ENCODE peak calls at places on chromosomes 2 and 18, in four cellular contexts. One of them, this sample, is unnamed.

GRCh38 chr2:763766-764525 is 86.7 kb upstream of the TMEM18 start:
- DNase-seq in astrocyte: no peak
- DNase-seq in AG04450: no peak
- DNase-seq in PC-3: peak; percentile 52
- DNase-seq in this sample: peak; percentile 9

GRCh38 chr2:154577390-154577789 is 121.1 kb upstream of the KCNJ3 start:
- DNase-seq in astrocyte: no peak
- DNase-seq in AG04450: no peak
- DNase-seq in PC-3: no peak
- DNase-seq in this sample: no peak

GRCh38 chr2:71897145-71897495 is 250.5 kb downstream of the CYP26B1 start:
- DNase-seq in astrocyte: no peak
- DNase-seq in AG04450: no peak
- DNase-seq in PC-3: no peak
- DNase-seq in this sample: no peak

GRCh38 chr2:224379210-224379609 is 22.7 kb downstream of the FAM124B start:
- DNase-seq in astrocyte: no peak
- DNase-seq in AG04450: no peak
- DNase-seq in PC-3: no peak
- DNase-seq in this sample: no peak

GRCh38 chr2:28394331-28394877 is 1.7 kb downstream of the FOSL2 start:
- DNase-seq in astrocyte: peak; percentile 56
- DNase-seq in AG04450: no peak
- DNase-seq in PC-3: peak; percentile 77
- DNase-seq in this sample: no peak

GRCh38 chr2:145874466-145874865 is 1354.5 kb upstream of the ZEB2 start:
- DNase-seq in astrocyte: peak; percentile 47
- DNase-seq in AG04450: peak; percentile 16
- DNase-seq in PC-3: peak; percentile 61
- DNase-seq in this sample: peak; percentile 7

GRCh38 chr18:46866524-46866923 is 50.8 kb downstream of the PIAS2 start:
- DNase-seq in astrocyte: no peak
- DNase-seq in AG04450: no peak
- DNase-seq in PC-3: no peak
- DNase-seq in this sample: no peak

GRCh38 chr18:13625355-13625754 is 101.0 kb downstream of the FAM210A start:
- DNase-seq in astrocyte: no peak
- DNase-seq in AG04450: no peak
- DNase-seq in PC-3: no peak
- DNase-seq in this sample: no peak

GRCh38 chr2:11925295-11925694 is 178.9 kb downstream of the LPIN1 start:
- DNase-seq in astrocyte: no peak
- DNase-seq in AG04450: no peak
- DNase-seq in PC-3: no peak
- DNase-seq in this sample: no peak

GRCh38 chr2:165533331-165533730 is 63.8 kb downstream of the CSRNP3 start:
- DNase-seq in astrocyte: no peak
- DNase-seq in AG04450: no peak
- DNase-seq in PC-3: no peak
- DNase-seq in this sample: no peak

GRCh38 chr2:72990695-72991438 is 73.5 kb downstream of the EMX1 start:
- DNase-seq in astrocyte: no peak
- DNase-seq in AG04450: no peak
- DNase-seq in PC-3: no peak
- DNase-seq in this sample: no peak

GRCh38 chr2:70084973-70085710 is 2.1 kb upstream of the PCBP1 start:
- DNase-seq in astrocyte: no peak
- DNase-seq in AG04450: no peak
- DNase-seq in PC-3: peak; percentile 71
- DNase-seq in this sample: no peak

GRCh38 chr2:64137567-64137966 is 6.7 kb downstream of the PELI1 start:
- DNase-seq in astrocyte: peak; percentile 26
- DNase-seq in AG04450: no peak
- DNase-seq in PC-3: no peak
- DNase-seq in this sample: no peak

GRCh38 chr2:18841248-18842150 is 252.1 kb upstream of the NT5C1B start:
- DNase-seq in astrocyte: no peak
- DNase-seq in AG04450: no peak
- DNase-seq in PC-3: no peak
- DNase-seq in this sample: no peak

GRCh38 chr2:141557329-141558098 is 573.3 kb downstream of the LRP1B start:
- DNase-seq in astrocyte: peak; percentile 99
- DNase-seq in AG04450: peak; percentile 83
- DNase-seq in PC-3: peak; percentile 89
- DNase-seq in this sample: peak; percentile 90

GRCh38 chr2:237892478-237892877 is 33.1 kb downstream of the RAMP1 start:
- DNase-seq in astrocyte: peak; percentile 43
- DNase-seq in AG04450: no peak
- DNase-seq in PC-3: no peak
- DNase-seq in this sample: no peak

GRCh38 chr2:27756544-27757498 is 14.7 kb upstream of the MRPL33 start:
- DNase-seq in astrocyte: no peak
- DNase-seq in AG04450: no peak
- DNase-seq in PC-3: no peak
- DNase-seq in this sample: no peak

GRCh38 chr2:100742884-100743283 is 77.1 kb upstream of the NPAS2 start:
- DNase-seq in astrocyte: peak; percentile 94
- DNase-seq in AG04450: peak; percentile 92
- DNase-seq in PC-3: no peak
- DNase-seq in this sample: peak; percentile 93

GRCh38 chr2:37688771-37689468 is 17.5 kb upstream of the CDC42EP3 start:
- DNase-seq in astrocyte: peak; percentile 90
- DNase-seq in AG04450: peak; percentile 80
- DNase-seq in PC-3: peak; percentile 11
- DNase-seq in this sample: peak; percentile 51

GRCh38 chr2:6772366-6772710 is 93.4 kb downstream of the CMPK2 start:
- DNase-seq in astrocyte: peak; percentile 63
- DNase-seq in AG04450: no peak
- DNase-seq in PC-3: peak; percentile 36
- DNase-seq in this sample: no peak

GRCh38 chr2:42794271-42795046 is 2.1 kb upstream of the HAAO start:
- DNase-seq in astrocyte: no peak
- DNase-seq in AG04450: no peak
- DNase-seq in PC-3: no peak
- DNase-seq in this sample: no peak

GRCh38 chr18:39635966-39636365 is 2070.4 kb upstream of the CELF4 start:
- DNase-seq in astrocyte: no peak
- DNase-seq in AG04450: no peak
- DNase-seq in PC-3: peak; percentile 3
- DNase-seq in this sample: no peak

GRCh38 chr18:75800331-75800648 is 372.8 kb upstream of the SMIM21 start:
- DNase-seq in astrocyte: no peak
- DNase-seq in AG04450: no peak
- DNase-seq in PC-3: no peak
- DNase-seq in this sample: no peak

GRCh38 chr18:45365835-45366234 is 249.4 kb upstream of the SLC14A2 start:
- DNase-seq in astrocyte: peak; percentile 58
- DNase-seq in AG04450: no peak
- DNase-seq in PC-3: no peak
- DNase-seq in this sample: no peak

GRCh38 chr18:24763765-24764548 is 303.5 kb downstream of the HRH4 start:
- DNase-seq in astrocyte: peak; percentile 38
- DNase-seq in AG04450: no peak
- DNase-seq in PC-3: peak; percentile 4
- DNase-seq in this sample: no peak

GRCh38 chr2:55618025-55618648 is 715 bp upstream of the PPP4R3B start:
- DNase-seq in astrocyte: peak; percentile 18
- DNase-seq in AG04450: no peak
- DNase-seq in PC-3: peak; percentile 8
- DNase-seq in this sample: no peak

GRCh38 chr2:226184940-226185575 is 614.6 kb downstream of the IRS1 start:
- DNase-seq in astrocyte: peak; percentile 63
- DNase-seq in AG04450: peak; percentile 29
- DNase-seq in PC-3: no peak
- DNase-seq in this sample: no peak

GRCh38 chr18:62566199-62566598 is 43.4 kb downstream of the ZCCHC2 start:
- DNase-seq in astrocyte: no peak
- DNase-seq in AG04450: no peak
- DNase-seq in PC-3: peak; percentile 42
- DNase-seq in this sample: no peak

GRCh38 chr2:189570565-189570964 is 10.0 kb downstream of the SLC40A1 start:
- DNase-seq in astrocyte: peak; percentile 89
- DNase-seq in AG04450: peak; percentile 59
- DNase-seq in PC-3: no peak
- DNase-seq in this sample: no peak

GRCh38 chr2:23569761-23570383 is 184.9 kb downstream of the KLHL29 start:
- DNase-seq in astrocyte: no peak
- DNase-seq in AG04450: no peak
- DNase-seq in PC-3: no peak
- DNase-seq in this sample: no peak

GRCh38 chr18:74314759-74315463 is 728 bp upstream of the C18orf63 start:
- DNase-seq in astrocyte: no peak
- DNase-seq in AG04450: no peak
- DNase-seq in PC-3: no peak
- DNase-seq in this sample: no peak

GRCh38 chr18:74311000-74311399 is 4.6 kb upstream of the C18orf63 start:
- DNase-seq in astrocyte: no peak
- DNase-seq in AG04450: no peak
- DNase-seq in PC-3: no peak
- DNase-seq in this sample: no peak

GRCh38 chr18:74315464-74316256 is at the start of gene C18orf63:
- DNase-seq in astrocyte: no peak
- DNase-seq in AG04450: no peak
- DNase-seq in PC-3: no peak
- DNase-seq in this sample: no peak

GRCh38 chr18:74310411-74310810 is 5.2 kb upstream of the C18orf63 start:
- DNase-seq in astrocyte: no peak
- DNase-seq in AG04450: no peak
- DNase-seq in PC-3: peak; percentile 69
- DNase-seq in this sample: no peak
- TF ChIP-seq CTCF in astrocyte: no peak
- TF ChIP-seq CTCF in AG04450: peak; percentile 46
- TF ChIP-seq CTCF in PC-3: peak; percentile 64
- TF ChIP-seq CTCF in this sample: peak; percentile 47

GRCh38 chr2:219056896-219057708 is 3.6 kb downstream of the IHH start:
- DNase-seq in astrocyte: no peak
- DNase-seq in AG04450: no peak
- DNase-seq in PC-3: no peak
- DNase-seq in this sample: no peak
- H3K4me3 ChIP-seq in astrocyte: no peak overlapping the region
- H3K4me3 ChIP-seq in AG04450: no peak overlapping the region
- H3K4me3 ChIP-seq in PC-3: no peak overlapping the region
- H3K4me3 ChIP-seq in this sample: no peak overlapping the region

GRCh38 chr2:9814129-9814868 is 29.0 kb upstream of the TAF1B start:
- DNase-seq in astrocyte: no peak
- DNase-seq in AG04450: no peak
- DNase-seq in PC-3: no peak
- DNase-seq in this sample: no peak
- TF ChIP-seq CTCF in astrocyte: no peak
- TF ChIP-seq CTCF in AG04450: no peak
- TF ChIP-seq CTCF in PC-3: peak; percentile 5
- TF ChIP-seq CTCF in this sample: no peak

GRCh38 chr2:67394734-67395133 is 2.4 kb upstream of the ETAA1 start:
- DNase-seq in astrocyte: peak; percentile 39
- DNase-seq in AG04450: no peak
- DNase-seq in PC-3: peak; percentile 60
- DNase-seq in this sample: no peak
- H3K4me3 ChIP-seq in astrocyte: no peak overlapping the region
- H3K4me3 ChIP-seq in AG04450: no peak overlapping the region
- H3K4me3 ChIP-seq in PC-3: no peak overlapping the region
- H3K4me3 ChIP-seq in this sample: no peak overlapping the region

GRCh38 chr2:8761529-8762164 is 75.8 kb downstream of the KIDINS220 start:
- DNase-seq in astrocyte: peak; percentile 12
- DNase-seq in AG04450: no peak
- DNase-seq in PC-3: peak; percentile 77
- DNase-seq in this sample: no peak
- TF ChIP-seq CTCF in astrocyte: peak; percentile 62
- TF ChIP-seq CTCF in AG04450: peak; percentile 68
- TF ChIP-seq CTCF in PC-3: peak; percentile 78
- TF ChIP-seq CTCF in this sample: peak; percentile 43

DNA sequence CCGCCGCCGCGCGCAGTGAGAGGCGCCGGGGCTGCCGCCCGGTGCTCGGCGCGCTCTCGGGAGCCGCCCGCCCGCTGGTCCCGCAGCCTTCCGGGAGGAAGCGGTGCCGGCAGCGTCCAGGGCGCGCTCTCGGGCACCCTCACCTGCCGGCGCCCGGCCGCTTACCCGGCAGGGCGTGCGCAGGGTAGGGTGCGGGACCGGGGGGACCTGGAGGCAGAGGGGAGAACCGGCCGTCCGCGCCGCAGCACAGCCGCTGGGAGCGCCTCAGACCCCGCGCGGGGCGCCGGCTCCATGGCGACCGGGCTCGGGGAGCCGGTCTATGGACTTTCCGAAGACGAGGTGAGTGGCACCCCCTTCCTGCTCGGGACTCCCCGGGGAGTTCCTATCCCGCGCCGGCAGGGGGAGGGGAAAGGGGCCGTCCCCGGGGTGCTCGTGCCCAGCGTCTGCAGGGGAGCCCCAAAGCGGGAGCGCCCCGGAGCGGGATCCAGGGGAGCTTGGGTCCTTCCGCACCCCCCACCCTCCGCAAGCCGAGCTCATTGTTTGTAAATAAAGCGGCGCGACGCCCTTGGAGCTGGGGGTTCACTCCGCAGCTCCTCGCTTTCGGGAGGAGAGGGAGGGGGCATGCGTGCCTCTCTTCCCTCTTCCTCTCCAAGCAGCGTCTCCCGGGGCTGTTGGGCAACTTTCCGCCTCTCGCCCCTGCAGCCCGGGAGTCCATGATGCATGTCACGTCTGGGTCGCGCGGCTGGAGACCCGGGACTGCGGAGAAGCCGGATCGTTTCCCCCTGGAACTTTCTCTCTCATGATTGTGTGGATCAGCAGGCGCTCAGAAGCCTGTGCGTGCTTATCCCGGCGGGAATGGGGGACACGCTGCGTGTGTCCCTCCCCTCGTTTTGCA is 591 bp downstream of the NEDD4L start:
- DNase-seq in astrocyte: no peak
- DNase-seq in AG04450: no peak
- DNase-seq in PC-3: peak; percentile 35
- DNase-seq in this sample: no peak
- H3K4me3 ChIP-seq in astrocyte: peak overlapping the region; percentile 80
- H3K4me3 ChIP-seq in AG04450: peak overlapping the region; percentile 78
- H3K4me3 ChIP-seq in PC-3: peak overlapping the region; percentile 95
- H3K4me3 ChIP-seq in this sample: peak overlapping the region; percentile 73